ENCODE peak calls at places on chromosome 5, in seven cellular contexts. P is pancreas, T is transverse colon, V is brain microvascular endothelial cell, H is ovary, E is SK-N-SH, R is neural progenitor cell. N is an unnamed sample.

GRCh38 chr5:81552844-81553569 is 159.1 kb upstream of the ACOT12 start:
- DNase-seq in P (no peak), T (no peak), V (peak; percentile 2), H (no peak), E (no peak), R (no peak), N (no peak)

GRCh38 chr5:144017119-144017518 is 153.3 kb downstream of the YIPF5 start:
- DNase-seq in P (no peak), T (no peak), V (no peak), H (no peak), E (peak; percentile 44), R (no peak), N (no peak)

GRCh38 chr5:175728885-175729828 is 71.3 kb downstream of the HRH2 start:
- DNase-seq in P (peak; percentile 73), T (no peak), V (peak; percentile 4), H (peak; percentile 40), E (peak; percentile 73), R (peak; percentile 78), N (no peak)

GRCh38 chr5:116951217-116951616 is 376.6 kb upstream of the SEMA6A start:
- DNase-seq in P (no peak), T (no peak), V (no peak), H (no peak), E (no peak), R (no peak), N (no peak)

GRCh38 chr5:114665551-114665950 is 303.7 kb downstream of the KCNN2 start:
- DNase-seq in P (no peak), T (no peak), V (no peak), H (no peak), E (no peak), R (peak; percentile 27), N (no peak)

GRCh38 chr5:144024601-144025000 is 145.9 kb downstream of the YIPF5 start:
- DNase-seq in P (no peak), T (no peak), V (no peak), H (no peak), E (no peak), R (no peak), N (no peak)

GRCh38 chr5:143284002-143284401 is 119.5 kb downstream of the NR3C1 start:
- DNase-seq in P (no peak), T (no peak), V (no peak), H (no peak), E (no peak), R (no peak), N (no peak)

GRCh38 chr5:111143910-111144309 is 51.8 kb downstream of the WDR36 start:
- DNase-seq in P (no peak), T (no peak), V (peak; percentile 96), H (peak; percentile 88), E (no peak), R (no peak), N (peak; percentile 37)

GRCh38 chr5:104061707-104062106 is 499.1 kb upstream of the NUDT12 start:
- DNase-seq in P (no peak), T (no peak), V (no peak), H (no peak), E (no peak), R (no peak), N (no peak)

GRCh38 chr5:133797167-133797566 is 171.3 kb downstream of the C5orf15 start:
- DNase-seq in P (no peak), T (no peak), V (peak; percentile 13), H (no peak), E (no peak), R (no peak), N (no peak)

GRCh38 chr5:62133426-62133825 is 172.6 kb upstream of the KIF2A start:
- DNase-seq in P (no peak), T (no peak), V (no peak), H (no peak), E (no peak), R (no peak), N (no peak)

GRCh38 chr5:56314536-56314935 is 81.4 kb upstream of the ANKRD55 start:
- DNase-seq in P (no peak), T (no peak), V (no peak), H (no peak), E (no peak), R (peak; percentile 12), N (no peak)

GRCh38 chr5:127943061-127943371 is 140.6 kb upstream of the SLC12A2 start:
- DNase-seq in P (no peak), T (no peak), V (no peak), H (no peak), E (no peak), R (no peak), N (no peak)

GRCh38 chr5:3269400-3270169 is 326.0 kb upstream of the IRX1 start:
- DNase-seq in P (no peak), T (no peak), V (no peak), H (no peak), E (no peak), R (peak; percentile 51), N (no peak)

GRCh38 chr5:55519001-55519400 is 15.8 kb downstream of the PLPP1 start:
- DNase-seq in P (no peak), T (no peak), V (no peak), H (no peak), E (no peak), R (no peak), N (no peak)

GRCh38 chr5:172990776-172991175 is 7.2 kb downstream of the ATP6V0E1 start:
- DNase-seq in P (no peak), T (no peak), V (no peak), H (no peak), E (no peak), R (no peak), N (no peak)

GRCh38 chr5:132419517-132420468 is 50.3 kb downstream of the SLC22A5 start:
- DNase-seq in P (peak; percentile 71), T (peak; percentile 77), V (peak; percentile 57), H (peak; percentile 82), E (peak; percentile 91), R (peak; percentile 84), N (peak; percentile 66)

GRCh38 chr5:132418876-132419275 is 49.4 kb downstream of the SLC22A5 start:
- DNase-seq in P (no peak), T (no peak), V (no peak), H (no peak), E (no peak), R (no peak), N (no peak)

GRCh38 chr5:132421442-132421841 is 51.9 kb downstream of the SLC22A5 start:
- DNase-seq in P (no peak), T (no peak), V (no peak), H (no peak), E (no peak), R (no peak), N (no peak)

GRCh38 chr5:132422720-132423442 is 53.4 kb downstream of the SLC22A5 start:
- DNase-seq in P (peak; percentile 73), T (peak; percentile 87), V (peak; percentile 56), H (no peak), E (no peak), R (no peak), N (no peak)

GRCh38 chr5:132420706-132421272 is 51.3 kb downstream of the SLC22A5 start:
- DNase-seq in P (no peak), T (no peak), V (no peak), H (no peak), E (no peak), R (no peak), N (no peak)
- H3K27ac ChIP-seq in P (peak overlapping the region; percentile 23), T (peak overlapping the region; percentile 99), V (peak overlapping the region; percentile 11), H (no peak overlapping the region), E (no peak overlapping the region), R (no peak overlapping the region), N (peak overlapping the region; percentile 72)

GRCh38 chr5:149239917-149240316 is 31.7 kb upstream of the AFAP1L1 start:
- DNase-seq in P (no peak), T (no peak), V (no peak), H (no peak), E (no peak), R (no peak), N (no peak)
- H3K36me3 ChIP-seq in P (no peaks in the 10 kb centered on the region), T (no peaks in the 10 kb centered on the region), V (no peaks in the 10 kb centered on the region), H (no peaks in the 10 kb centered on the region), E (no peaks in the 10 kb centered on the region), R (no peaks in the 10 kb centered on the region), N (peaks cover 16% of the 10 kb centered on the region)

DNA sequence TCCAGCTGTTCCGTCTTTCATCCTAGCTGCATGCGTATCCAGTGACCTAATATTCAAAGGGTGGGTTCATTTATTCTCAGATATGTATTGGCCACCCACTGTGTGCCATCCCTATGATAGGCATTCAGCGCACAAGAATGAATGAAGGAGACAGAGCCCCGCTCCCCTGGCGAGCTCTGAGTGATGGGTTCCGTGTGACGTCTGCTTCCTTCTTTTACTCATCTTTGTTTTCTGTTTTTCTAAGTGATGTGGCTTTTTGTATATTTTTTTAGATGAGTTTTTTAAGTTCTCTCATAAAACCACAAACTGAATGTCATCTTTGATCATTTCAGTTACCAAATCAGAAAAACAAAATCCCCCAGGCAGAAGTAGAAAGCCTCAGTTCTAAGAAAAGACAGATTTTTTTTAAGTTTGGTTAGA is 168.3 kb upstream of the OTULINL start:
- DNase-seq in P (no peak), T (no peak), V (peak; percentile 56), H (no peak), E (no peak), R (no peak), N (no peak)
- H3K27ac ChIP-seq in P (no peak overlapping the region), T (no peak overlapping the region), V (peak overlapping the region; percentile 52), H (no peak overlapping the region), E (peak overlapping the region; percentile 43), R (no peak overlapping the region), N (no peak overlapping the region)

GRCh38 chr5:73895471-73895870 is 269.5 kb downstream of the ARHGEF28 start:
- DNase-seq in P (no peak), T (no peak), V (no peak), H (no peak), E (no peak), R (no peak), N (no peak)
- H3K36me3 ChIP-seq in P (peaks cover 11% of the 10 kb centered on the region), T (no peaks in the 10 kb centered on the region), V (peaks cover 11% of the 10 kb centered on the region), H (no peaks in the 10 kb centered on the region), E (no peaks in the 10 kb centered on the region), R (no peaks in the 10 kb centered on the region), N (peaks cover 23% of the 10 kb centered on the region)

GRCh38 chr5:158899792-158900191 is 199.9 kb downstream of the EBF1 start:
- DNase-seq in P (no peak), T (no peak), V (no peak), H (peak; percentile 68), E (no peak), R (no peak), N (peak; percentile 74)

GRCh38 chr5:158895573-158895972 is 204.1 kb downstream of the EBF1 start:
- DNase-seq in P (no peak), T (no peak), V (peak; percentile 14), H (no peak), E (no peak), R (no peak), N (no peak)

GRCh38 chr5:158897444-158898160 is 202.1 kb downstream of the EBF1 start:
- DNase-seq in P (no peak), T (no peak), V (no peak), H (no peak), E (no peak), R (no peak), N (no peak)

GRCh38 chr5:158898185-158899177 is 201.2 kb downstream of the EBF1 start:
- DNase-seq in P (no peak), T (no peak), V (peak; percentile 16), H (no peak), E (no peak), R (no peak), N (no peak)

GRCh38 chr5:158899201-158899600 is 200.5 kb downstream of the EBF1 start:
- DNase-seq in P (no peak), T (no peak), V (no peak), H (no peak), E (no peak), R (no peak), N (no peak)
- H3K27ac ChIP-seq in P (no peak overlapping the region), T (no peak overlapping the region), V (no peak overlapping the region), H (no peak overlapping the region), E (no peak overlapping the region), R (no peak overlapping the region), N (no peak overlapping the region)